ENCODE peak calls at places on chromosomes 1 and 21, in four cellular contexts. D is NCI-H1105, B is GM10248, W is dermis microvascular lymphatic vessel endothelial cell. X is an unnamed sample.
A peak's percentile ranks its signal among the peaks of the same experiment; 100 is the strongest.

GRCh38 chr1:205328476-205328875 is 6.9 kb upstream of the NUAK2 start:
- DNase-seq in W (no peak), B (no peak), D (no peak), X (no peak)

GRCh38 chr1:19676438-19676922 is 11.8 kb downstream of the HTR6 start:
- DNase-seq in B (peak; percentile 44), W (peak; percentile 53), D (no peak), X (peak; percentile 33)

GRCh38 chr1:68237040-68237439 is 4.7 kb upstream of the WLS start:
- DNase-seq in B (no peak), D (no peak), W (no peak), X (no peak)

GRCh38 chr1:62209931-62210595 is 15.4 kb downstream of the L1TD1 start:
- DNase-seq in B (no peak), D (no peak), W (peak; percentile 5), X (no peak)

GRCh38 chr1:183942933-183943693 is 94.4 kb downstream of the COLGALT2 start:
- DNase-seq in W (no peak), D (no peak), B (no peak), X (no peak)

GRCh38 chr1:94929816-94930215 is 2.9 kb upstream of the CNN3 start:
- DNase-seq in D (no peak), W (no peak), B (no peak), X (no peak)

GRCh38 chr1:204988201-204988600 is 54.8 kb upstream of the CNTN2 start:
- DNase-seq in D (no peak), W (no peak), B (no peak), X (no peak)

GRCh38 chr1:3787347-3787710 is 9.0 kb downstream of the LRRC47 start:
- DNase-seq in B (peak; percentile 18), W (no peak), D (no peak), X (no peak)

GRCh38 chr1:209104646-209105045 is 478.9 kb upstream of the CAMK1G start:
- DNase-seq in W (no peak), D (no peak), B (no peak), X (no peak)

GRCh38 chr21:28798798-28799197 is 193.9 kb downstream of the LTN1 start:
- DNase-seq in W (no peak), D (no peak), B (no peak), X (no peak)

GRCh38 chr1:91617242-91617837 is 116.7 kb downstream of the CDC7 start:
- DNase-seq in B (no peak), W (peak; percentile 22), D (peak; percentile 6), X (no peak)

GRCh38 chr1:100387209-100387608 is 34.9 kb downstream of the CDC14A start:
- DNase-seq in B (peak; percentile 17), W (peak; percentile 23), D (no peak), X (no peak)

GRCh38 chr1:114334297-114334696 is 176.7 kb downstream of the TRIM33 start:
- DNase-seq in W (no peak), B (no peak), D (no peak), X (no peak)

GRCh38 chr1:168488153-168488552 is 55.6 kb downstream of the XCL2 start:
- DNase-seq in D (peak; percentile 72), W (no peak), B (no peak), X (no peak)